ENCODE peak calls at places on chromosomes 4 and X, in seven cellular contexts. F is body of pancreas, H is suprapubic skin, K is ovary, C is tibial nerve, S is breast epithelium, O is heart left ventricle. W is an unnamed sample.
A peak's percentile ranks its signal among the peaks of the same experiment; 100 is the strongest.

GRCh38 chr4:40886931-40887330 is 137.2 kb downstream of the NSUN7 start:
- DNase-seq in F (no peak), H (no peak), K (no peak), C (no peak), S (no peak), O (no peak), W (no peak)

GRCh38 chr4:5051692-5052423 is 578 bp downstream of the STK32B start:
- DNase-seq in F (peak; percentile 26), H (no peak), K (no peak), C (no peak), S (no peak), O (no peak), W (no peak)

GRCh38 chr4:41339812-41340809 is 83.4 kb downstream of the UCHL1 start:
- DNase-seq in F (no peak), H (no peak), K (no peak), C (no peak), S (no peak), O (no peak), W (no peak)

GRCh38 chr4:26503427-26503826 is 13.1 kb upstream of the CCKAR start:
- DNase-seq in F (no peak), H (no peak), K (no peak), C (no peak), S (no peak), O (no peak), W (no peak)

GRCh38 chr4:86019362-86019761 is 340.5 kb downstream of the MAPK10 start:
- DNase-seq in F (no peak), H (no peak), K (no peak), C (no peak), S (no peak), O (no peak), W (no peak)

GRCh38 chrX:37921758-37922157 is 74.4 kb upstream of the DYNLT3 start:
- DNase-seq in F (no peak), H (no peak), K (no peak), C (no peak), S (no peak), O (no peak), W (no peak)

GRCh38 chrX:120604359-120604782 is 470 bp downstream of the MCTS1 start:
- DNase-seq in F (peak; percentile 58), H (no peak), K (no peak), C (no peak), S (no peak), O (peak; percentile 41), W (no peak)

GRCh38 chr4:165336743-165337142 is 9.3 kb downstream of the MSMO1 start:
- DNase-seq in F (no peak), H (no peak), K (no peak), C (no peak), S (no peak), O (no peak), W (no peak)

GRCh38 chr4:2047031-2047660 is 12.0 kb upstream of the NAT8L start:
- DNase-seq in F (no peak), H (peak; percentile 74), K (no peak), C (no peak), S (no peak), O (no peak), W (no peak)

GRCh38 chrX:109967151-109967550 is 35.8 kb upstream of the TMEM164 start:
- DNase-seq in F (no peak), H (no peak), K (no peak), C (no peak), S (no peak), O (no peak), W (no peak)

GRCh38 chrX:118286066-118286758 is 59.7 kb upstream of the WDR44 start:
- DNase-seq in F (no peak), H (no peak), K (no peak), C (no peak), S (no peak), O (no peak), W (no peak)
- TF ChIP-seq POLR2A in F (no peak), H (no peak), K (no peak), C (no peak), S (no peak), O (no peak), W (no peak)

DNA sequence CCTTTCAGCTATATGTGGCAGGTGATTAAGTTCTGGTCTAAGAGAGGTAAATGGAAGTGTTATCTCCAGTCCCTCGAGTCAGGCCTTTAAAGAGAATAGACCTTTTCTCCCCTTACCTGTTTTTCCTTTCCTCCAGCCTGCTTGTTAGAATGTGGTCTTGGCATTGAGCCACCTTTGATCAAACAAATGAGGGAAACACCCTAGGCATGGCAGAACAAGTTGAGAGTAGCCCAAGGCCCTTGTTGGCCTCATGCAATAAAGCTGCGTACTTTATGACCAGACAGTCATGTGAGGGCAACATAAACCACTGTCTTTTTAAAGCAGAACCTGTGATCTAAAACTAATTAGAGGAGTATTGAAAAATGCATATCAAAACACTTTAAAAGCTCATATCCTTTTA is 13.2 kb upstream of the IL13RA2 start:
- DNase-seq in F (no peak), H (no peak), K (no peak), C (no peak), S (peak; percentile 32), O (no peak), W (peak; percentile 54)
- H3K27ac ChIP-seq in F (no peak overlapping the region), H (no peak overlapping the region), K (no peak overlapping the region), C (no peak overlapping the region), S (peak overlapping the region; percentile 44), O (peak overlapping the region; percentile 18), W (no peak overlapping the region)

DNA sequence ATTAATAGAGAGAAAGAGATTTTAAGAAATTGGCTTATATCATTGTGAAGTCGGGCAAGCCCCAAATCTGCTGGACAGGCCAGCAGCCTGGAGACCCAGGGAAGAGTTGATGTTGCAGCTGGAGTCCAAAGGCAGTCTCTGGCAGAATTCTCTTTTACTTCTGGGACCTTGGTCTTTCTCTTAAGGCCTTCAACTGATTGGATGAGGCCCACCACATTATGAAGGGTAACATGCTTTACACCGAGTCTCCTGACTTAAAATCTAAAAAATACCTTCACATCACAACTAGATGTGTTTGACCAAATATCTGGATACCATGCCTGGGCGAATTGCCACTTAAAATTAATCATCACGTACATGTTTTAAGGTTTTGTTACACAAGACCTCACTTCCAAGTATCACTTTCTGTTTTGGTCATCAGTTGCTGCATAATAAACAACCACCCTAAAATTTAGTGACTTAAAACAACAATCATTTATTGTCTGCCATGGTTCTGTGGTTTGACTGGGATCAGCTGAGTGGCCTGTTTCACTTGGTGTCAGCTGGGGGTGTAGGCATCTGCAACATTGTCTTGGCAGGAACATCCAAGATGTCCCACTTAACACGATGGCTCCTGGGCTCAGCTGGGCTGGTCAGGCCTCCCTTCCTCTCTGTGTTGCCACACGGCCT is 3.4 kb downstream of the CD38 start:
- DNase-seq in F (no peak), H (no peak), K (no peak), C (no peak), S (no peak), O (no peak), W (no peak)
- H3K4me1 ChIP-seq in F (peaks cover 16% of the 10 kb centered on the region), H (peaks cover 18% of the 10 kb centered on the region), K (peaks cover 2% of the 10 kb centered on the region), C (no peaks in the 10 kb centered on the region), S (peaks cover 9% of the 10 kb centered on the region), O (peaks cover 5% of the 10 kb centered on the region), W (no peaks in the 10 kb centered on the region)

GRCh38 chr4:89889289-89889688 is 5.4 kb upstream of the MMRN1 start:
- DNase-seq in F (no peak), H (no peak), K (no peak), C (no peak), S (no peak), O (no peak), W (no peak)
- TF ChIP-seq POLR2A in F (no peak), H (no peak), K (no peak), C (no peak), S (no peak), O (no peak), W (no peak)

GRCh38 chrX:22338740-22339139 is 66.0 kb downstream of the CBLL2 start:
- DNase-seq in F (no peak), H (no peak), K (no peak), C (no peak), S (no peak), O (no peak), W (no peak)

GRCh38 chrX:22340022-22340616 is 67.4 kb downstream of the CBLL2 start:
- DNase-seq in F (no peak), H (no peak), K (no peak), C (no peak), S (no peak), O (no peak), W (no peak)

GRCh38 chrX:22343192-22343591 is 70.5 kb downstream of the CBLL2 start:
- DNase-seq in F (no peak), H (no peak), K (no peak), C (no peak), S (no peak), O (no peak), W (no peak)

GRCh38 chrX:22339459-22339858 is 66.7 kb downstream of the CBLL2 start:
- DNase-seq in F (no peak), H (no peak), K (no peak), C (no peak), S (no peak), O (no peak), W (no peak)
- H3K27ac ChIP-seq in F (no peak overlapping the region), H (no peak overlapping the region), K (no peak overlapping the region), C (no peak overlapping the region), S (no peak overlapping the region), O (no peak overlapping the region), W (no peak overlapping the region)

GRCh38 chr4:182752158-182752910 is 164.9 kb downstream of the DCTD start:
- DNase-seq in F (no peak), H (no peak), K (no peak), C (no peak), S (no peak), O (no peak), W (no peak)
- H3K4me1 ChIP-seq in F (no peaks in the 10 kb centered on the region), H (no peaks in the 10 kb centered on the region), K (no peaks in the 10 kb centered on the region), C (no peaks in the 10 kb centered on the region), S (no peaks in the 10 kb centered on the region), O (no peaks in the 10 kb centered on the region), W (no peaks in the 10 kb centered on the region)

DNA sequence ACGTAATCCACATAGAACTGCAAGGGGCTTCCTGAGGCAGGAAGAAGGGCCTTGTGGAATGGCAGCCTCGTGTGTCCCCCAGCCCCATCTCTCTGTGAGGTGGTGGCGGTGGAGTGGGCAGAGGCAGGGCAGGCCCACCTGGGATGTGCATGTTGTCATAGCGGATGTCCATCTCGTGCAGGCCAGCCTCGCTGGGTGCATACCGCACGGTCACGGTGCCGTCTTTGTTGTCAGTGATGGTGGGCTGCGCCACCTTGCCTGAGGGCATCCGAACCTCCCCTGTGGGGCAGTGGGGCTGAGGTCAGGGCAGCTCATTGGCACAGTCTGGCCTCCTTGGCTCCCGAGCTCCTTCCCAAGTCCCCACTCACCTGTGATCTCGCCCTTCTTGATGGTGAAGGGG is 20.4 kb downstream of the FLNA start:
- DNase-seq in F (no peak), H (no peak), K (no peak), C (no peak), S (no peak), O (no peak), W (no peak)
- TF ChIP-seq POLR2A in F (no peak), H (no peak), K (no peak), C (no peak), S (no peak), O (no peak), W (no peak)

W was measured in Peyer's patch.